ENCODE peak calls at places on chromosomes 5 and 9, in seven cellular contexts. J is CD4-positive, alpha-beta memory T cell; H is GM20000; T is ecto neural progenitor cell; P is stomach; W is CD8-positive, alpha-beta T cell; N is posterior cingulate gyrus. R is an unnamed sample.

GRCh38 chr5:126808619-126809018 is 31.7 kb downstream of the LMNB1 start:
- DNase-seq in J (no peak), H (peak), T (no peak), P (no peak), W (no peak), N (no peak), R (no peak)

GRCh38 chr5:138615461-138615860 is 40.3 kb upstream of the HSPA9 start:
- DNase-seq in J (no peak), H (no peak), T (no peak), P (no peak), W (no peak), N (no peak), R (no peak)

GRCh38 chr5:142399899-142400298 is 75.1 kb upstream of the SPRY4 start:
- DNase-seq in J (no peak), H (no peak), T (no peak), P (no peak), W (no peak), N (no peak), R (no peak)

GRCh38 chr5:137325721-137326120 is 173.4 kb downstream of the SPOCK1 start:
- DNase-seq in J (no peak), H (no peak), T (no peak), P (no peak), W (no peak), N (no peak), R (no peak)

GRCh38 chr5:76679231-76679630 is 36.7 kb upstream of the F2R start:
- DNase-seq in J (no peak), H (no peak), T (no peak), P (no peak), W (no peak), N (no peak), R (no peak)

GRCh38 chr5:40041452-40041851 is 616.7 kb upstream of the DAB2 start:
- DNase-seq in J (no peak), H (no peak), T (no peak), P (no peak), W (no peak), N (no peak), R (no peak)

GRCh38 chr9:128026255-128027165 is 40.6 kb downstream of the NAIF1 start:
- DNase-seq in J (peak), H (peak), T (no peak), P (peak), W (peak), N (no peak), R (no peak)

GRCh38 chr9:105620996-105621395 is 41.3 kb upstream of the TAL2 start:
- DNase-seq in J (no peak), H (no peak), T (no peak), P (no peak), W (no peak), N (no peak), R (no peak)

GRCh38 chr9:111190352-111190751 is 139.7 kb downstream of the OR2K2 start:
- DNase-seq in J (no peak), H (no peak), T (no peak), P (no peak), W (no peak), N (no peak), R (no peak)

GRCh38 chr9:110742741-110743371 is 74.3 kb downstream of the MUSK start:
- DNase-seq in J (no peak), H (no peak), T (no peak), P (no peak), W (no peak), N (no peak), R (no peak)

GRCh38 chr9:38284039-38284767 is 108.3 kb upstream of the ALDH1B1 start:
- DNase-seq in J (no peak), H (no peak), T (peak), P (no peak), W (no peak), N (no peak), R (no peak)

GRCh38 chr9:6944896-6945295 is 187.1 kb downstream of the KDM4C start:
- DNase-seq in J (no peak), H (no peak), T (no peak), P (no peak), W (no peak), N (no peak), R (no peak)

GRCh38 chr5:159511570-159511969 is 181.3 kb upstream of the IL12B start:
- DNase-seq in J (no peak), H (no peak), T (no peak), P (no peak), W (no peak), N (no peak), R (no peak)

GRCh38 chr5:147935032-147935431 is 28.7 kb upstream of the C5orf46 start:
- DNase-seq in J (no peak), H (no peak), T (no peak), P (no peak), W (no peak), N (no peak), R (no peak)